ENCODE peak calls at places on chromosome 21, in seven cellular contexts. One of them, this sample, is unnamed.

GRCh38 chr21:26850116-26850643 is 5.0 kb upstream of the ADAMTS1 start:
- DNase-seq in colonic mucosa: no peak
- DNase-seq in fibroblast of lung: peak; percentile 29
- DNase-seq in RWPE1: peak; percentile 13
- DNase-seq in left lung: no peak
- DNase-seq in body of pancreas: peak; percentile 22
- DNase-seq in prostate gland: no peak
- DNase-seq in this sample: no peak

GRCh38 chr21:36459098-36459497 is 20.8 kb downstream of the CLDN14 start:
- DNase-seq in RWPE1: no peak
- DNase-seq in fibroblast of lung: no peak
- DNase-seq in left lung: no peak
- DNase-seq in colonic mucosa: no peak
- DNase-seq in prostate gland: no peak
- DNase-seq in body of pancreas: no peak
- DNase-seq in this sample: no peak

GRCh38 chr21:31611445-31611844 is 48.0 kb upstream of the SOD1 start:
- DNase-seq in fibroblast of lung: no peak
- DNase-seq in colonic mucosa: no peak
- DNase-seq in left lung: no peak
- DNase-seq in body of pancreas: no peak
- DNase-seq in RWPE1: no peak
- DNase-seq in prostate gland: no peak
- DNase-seq in this sample: no peak

GRCh38 chr21:28272272-28272992 is 720.2 kb downstream of the LTN1 start:
- DNase-seq in prostate gland: no peak
- DNase-seq in body of pancreas: no peak
- DNase-seq in fibroblast of lung: no peak
- DNase-seq in left lung: no peak
- DNase-seq in RWPE1: no peak
- DNase-seq in colonic mucosa: no peak
- DNase-seq in this sample: no peak

GRCh38 chr21:43981871-43982210 is 30.3 kb upstream of the TRAPPC10 start:
- DNase-seq in RWPE1: no peak
- DNase-seq in fibroblast of lung: no peak
- DNase-seq in left lung: no peak
- DNase-seq in body of pancreas: no peak
- DNase-seq in colonic mucosa: no peak
- DNase-seq in prostate gland: no peak
- DNase-seq in this sample: no peak

GRCh38 chr21:33244082-33244780 is 14.5 kb downstream of the IFNAR2 start:
- DNase-seq in body of pancreas: no peak
- DNase-seq in left lung: no peak
- DNase-seq in RWPE1: no peak
- DNase-seq in prostate gland: no peak
- DNase-seq in fibroblast of lung: peak; percentile 79
- DNase-seq in colonic mucosa: no peak
- DNase-seq in this sample: no peak

GRCh38 chr21:25994758-25995163 is 175.8 kb downstream of the APP start:
- DNase-seq in RWPE1: no peak
- DNase-seq in prostate gland: no peak
- DNase-seq in body of pancreas: no peak
- DNase-seq in fibroblast of lung: no peak
- DNase-seq in colonic mucosa: no peak
- DNase-seq in left lung: no peak
- DNase-seq in this sample: no peak

GRCh38 chr21:18810136-18810535 is 406.6 kb upstream of the TMPRSS15 start:
- DNase-seq in fibroblast of lung: no peak
- DNase-seq in prostate gland: no peak
- DNase-seq in left lung: no peak
- DNase-seq in RWPE1: no peak
- DNase-seq in colonic mucosa: no peak
- DNase-seq in body of pancreas: no peak
- DNase-seq in this sample: no peak

GRCh38 chr21:16563795-16564194 is 834.0 kb downstream of the USP25 start:
- DNase-seq in prostate gland: no peak
- DNase-seq in RWPE1: peak; percentile 28
- DNase-seq in left lung: no peak
- DNase-seq in colonic mucosa: no peak
- DNase-seq in fibroblast of lung: peak; percentile 81
- DNase-seq in body of pancreas: peak; percentile 47
- DNase-seq in this sample: no peak

GRCh38 chr21:45643021-45643980 is at the start of gene PCBP3:
- DNase-seq in body of pancreas: peak; percentile 96
- DNase-seq in prostate gland: peak; percentile 93
- DNase-seq in colonic mucosa: peak; percentile 98
- DNase-seq in RWPE1: peak; percentile 94
- DNase-seq in left lung: peak; percentile 98
- DNase-seq in fibroblast of lung: peak; percentile 87
- DNase-seq in this sample: peak; percentile 96

GRCh38 chr21:45641480-45642035 is 2.0 kb upstream of the PCBP3 start:
- DNase-seq in fibroblast of lung: no peak
- DNase-seq in RWPE1: no peak
- DNase-seq in prostate gland: no peak
- DNase-seq in colonic mucosa: no peak
- DNase-seq in left lung: peak; percentile 34
- DNase-seq in body of pancreas: no peak
- DNase-seq in this sample: no peak

GRCh38 chr21:45644041-45644906 is 749 bp downstream of the PCBP3 start:
- DNase-seq in body of pancreas: no peak
- DNase-seq in RWPE1: no peak
- DNase-seq in fibroblast of lung: no peak
- DNase-seq in left lung: no peak
- DNase-seq in colonic mucosa: no peak
- DNase-seq in prostate gland: no peak
- DNase-seq in this sample: no peak

GRCh38 chr21:45640888-45641479 is 2.5 kb upstream of the PCBP3 start:
- DNase-seq in left lung: no peak
- DNase-seq in RWPE1: peak; percentile 33
- DNase-seq in body of pancreas: no peak
- DNase-seq in prostate gland: no peak
- DNase-seq in colonic mucosa: peak; percentile 62
- DNase-seq in fibroblast of lung: peak; percentile 22
- DNase-seq in this sample: peak; percentile 90

GRCh38 chr21:45642122-45642813 is 1.3 kb upstream of the PCBP3 start:
- DNase-seq in prostate gland: no peak
- DNase-seq in colonic mucosa: peak; percentile 27
- DNase-seq in body of pancreas: no peak
- DNase-seq in RWPE1: no peak
- DNase-seq in left lung: peak; percentile 36
- DNase-seq in fibroblast of lung: no peak
- DNase-seq in this sample: no peak
- H3K27ac ChIP-seq in prostate gland: no peak overlapping the region
- H3K27ac ChIP-seq in colonic mucosa: peak overlapping the region; percentile 44
- H3K27ac ChIP-seq in body of pancreas: no peak overlapping the region
- H3K27ac ChIP-seq in RWPE1: peak overlapping the region; percentile 21
- H3K27ac ChIP-seq in left lung: no peak overlapping the region
- H3K27ac ChIP-seq in fibroblast of lung: no peak overlapping the region
- H3K27ac ChIP-seq in this sample: no peak overlapping the region

GRCh38 chr21:34635307-34635706 is 20.4 kb upstream of the RCAN1 start:
- DNase-seq in left lung: no peak
- DNase-seq in prostate gland: no peak
- DNase-seq in body of pancreas: no peak
- DNase-seq in colonic mucosa: no peak
- DNase-seq in RWPE1: no peak
- DNase-seq in fibroblast of lung: no peak
- DNase-seq in this sample: peak; percentile 49
- TF ChIP-seq CTCF in left lung: peak; percentile 11
- TF ChIP-seq CTCF in prostate gland: no peak
- TF ChIP-seq CTCF in body of pancreas: no peak
- TF ChIP-seq CTCF in colonic mucosa: no peak
- TF ChIP-seq CTCF in RWPE1: no peak
- TF ChIP-seq CTCF in fibroblast of lung: no peak
- TF ChIP-seq CTCF in this sample: peak; percentile 83

GRCh38 chr21:34558960-34559631 is 47.1 kb upstream of the KCNE1 start:
- DNase-seq in colonic mucosa: no peak
- DNase-seq in left lung: no peak
- DNase-seq in body of pancreas: no peak
- DNase-seq in fibroblast of lung: peak; percentile 90
- DNase-seq in prostate gland: no peak
- DNase-seq in RWPE1: no peak
- DNase-seq in this sample: no peak
- H3K27ac ChIP-seq in colonic mucosa: no peak overlapping the region
- H3K27ac ChIP-seq in left lung: no peak overlapping the region
- H3K27ac ChIP-seq in body of pancreas: no peak overlapping the region
- H3K27ac ChIP-seq in fibroblast of lung: no peak overlapping the region
- H3K27ac ChIP-seq in prostate gland: no peak overlapping the region
- H3K27ac ChIP-seq in RWPE1: no peak overlapping the region
- H3K27ac ChIP-seq in this sample: no peak overlapping the region

GRCh38 chr21:41769521-41769920 is 2.7 kb upstream of the RIPK4 start:
- DNase-seq in fibroblast of lung: no peak
- DNase-seq in prostate gland: no peak
- DNase-seq in body of pancreas: no peak
- DNase-seq in colonic mucosa: no peak
- DNase-seq in left lung: no peak
- DNase-seq in RWPE1: no peak
- DNase-seq in this sample: no peak

GRCh38 chr21:41767606-41768370 is 936 bp upstream of the RIPK4 start:
- DNase-seq in RWPE1: no peak
- DNase-seq in fibroblast of lung: peak; percentile 32
- DNase-seq in left lung: no peak
- DNase-seq in body of pancreas: peak; percentile 45
- DNase-seq in prostate gland: no peak
- DNase-seq in colonic mucosa: no peak
- DNase-seq in this sample: no peak

GRCh38 chr21:41769933-41770332 is 3.1 kb upstream of the RIPK4 start:
- DNase-seq in fibroblast of lung: no peak
- DNase-seq in prostate gland: no peak
- DNase-seq in left lung: no peak
- DNase-seq in colonic mucosa: no peak
- DNase-seq in RWPE1: no peak
- DNase-seq in body of pancreas: no peak
- DNase-seq in this sample: no peak

GRCh38 chr21:41769106-41769505 is 2.3 kb upstream of the RIPK4 start:
- DNase-seq in body of pancreas: no peak
- DNase-seq in prostate gland: no peak
- DNase-seq in RWPE1: no peak
- DNase-seq in left lung: no peak
- DNase-seq in fibroblast of lung: no peak
- DNase-seq in colonic mucosa: no peak
- DNase-seq in this sample: no peak

DNA sequence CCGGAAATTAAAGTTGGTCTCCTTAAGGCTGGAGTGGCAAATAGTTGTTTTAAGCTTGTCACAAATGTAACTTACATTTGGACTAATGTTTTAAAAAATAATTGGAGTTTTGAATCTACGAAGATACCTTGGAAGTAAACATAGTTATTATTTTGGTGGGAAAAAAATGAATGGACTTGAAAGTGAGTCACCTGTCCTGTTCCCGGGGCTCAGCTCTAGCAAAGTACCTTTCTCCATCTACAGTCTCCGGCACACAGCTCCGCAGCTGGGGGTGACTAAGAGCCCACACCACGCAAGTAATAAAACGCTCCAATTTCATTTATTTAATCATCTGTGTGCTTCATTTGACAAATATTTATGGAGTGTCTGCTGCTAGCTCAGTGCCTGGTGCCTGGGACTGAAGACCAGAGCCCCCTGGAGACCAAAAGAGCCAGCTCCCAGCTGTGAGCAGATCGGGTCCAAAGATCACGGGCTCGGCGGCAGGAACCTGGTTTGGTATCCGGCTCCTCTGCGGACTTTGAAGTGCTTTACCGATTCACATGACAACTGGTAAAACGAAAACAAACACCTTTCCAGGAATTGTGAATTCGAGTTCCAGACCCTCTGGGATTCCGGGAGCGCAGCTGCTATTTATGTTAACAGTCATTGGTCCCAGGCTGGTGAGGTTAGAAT is 1.7 kb upstream of the RIPK4 start:
- DNase-seq in body of pancreas: peak; percentile 91
- DNase-seq in RWPE1: peak; percentile 70
- DNase-seq in colonic mucosa: peak; percentile 91
- DNase-seq in left lung: no peak
- DNase-seq in prostate gland: no peak
- DNase-seq in fibroblast of lung: peak; percentile 85
- DNase-seq in this sample: no peak
- TF ChIP-seq CTCF in body of pancreas: peak; percentile 12
- TF ChIP-seq CTCF in RWPE1: no peak
- TF ChIP-seq CTCF in colonic mucosa: no peak
- TF ChIP-seq CTCF in left lung: no peak
- TF ChIP-seq CTCF in prostate gland: no peak
- TF ChIP-seq CTCF in fibroblast of lung: peak; percentile 36
- TF ChIP-seq CTCF in this sample: peak; percentile 52

GRCh38 chr21:42561742-42562141 is 48.1 kb downstream of the SLC37A1 start:
- DNase-seq in fibroblast of lung: no peak
- DNase-seq in RWPE1: no peak
- DNase-seq in colonic mucosa: peak; percentile 74
- DNase-seq in left lung: peak; percentile 24
- DNase-seq in prostate gland: peak; percentile 71
- DNase-seq in body of pancreas: peak; percentile 51
- DNase-seq in this sample: no peak
- H3K27ac ChIP-seq in fibroblast of lung: no peak overlapping the region
- H3K27ac ChIP-seq in RWPE1: no peak overlapping the region
- H3K27ac ChIP-seq in colonic mucosa: peak overlapping the region; percentile 18
- H3K27ac ChIP-seq in left lung: no peak overlapping the region
- H3K27ac ChIP-seq in prostate gland: peak overlapping the region; percentile 63
- H3K27ac ChIP-seq in body of pancreas: no peak overlapping the region
- H3K27ac ChIP-seq in this sample: no peak overlapping the region